ENCODE peak calls at places on chromosome X, in seven cellular contexts. A, T, M, Z, R, Q and B are unnamed samples.

GRCh38 chrX:11196476-11196875 is 85.3 kb downstream of the HCCS start:
- DNase-seq in T (no peak), R (no peak), Z (no peak), M (no peak), A (no peak), Q (no peak), B (no peak)

GRCh38 chrX:56498756-56499155 is 64.7 kb upstream of the UBQLN2 start:
- DNase-seq in Z (no peak), R (no peak), T (no peak), Q (no peak), M (no peak), A (no peak), B (no peak)

GRCh38 chrX:666762-667161 is 36.2 kb downstream of the SHOX start:
- DNase-seq in A (peak), Z (no peak), M (peak), R (no peak), T (no peak), Q (no peak), B (no peak)

GRCh38 chrX:57821703-57822375 is 88.4 kb downstream of the ZXDA start:
- DNase-seq in A (peak), Q (no peak), R (peak), Z (peak), T (peak), M (no peak), B (peak)

GRCh38 chrX:49273181-49273727 is 3.7 kb downstream of the PPP1R3F start:
- DNase-seq in R (no peak), Q (no peak), A (no peak), T (peak), Z (peak), M (peak), B (no peak)

GRCh38 chrX:23726196-23726595 is 16.9 kb downstream of the ACOT9 start:
- DNase-seq in R (no peak), T (no peak), Z (no peak), M (no peak), Q (no peak), A (no peak), B (no peak)

GRCh38 chrX:15998350-15998749 is 125.0 kb upstream of the GRPR start:
- DNase-seq in R (no peak), Z (no peak), Q (no peak), M (no peak), A (no peak), T (no peak), B (no peak)

GRCh38 chrX:119721487-119721886 is 28.5 kb upstream of the SEPTIN6 start:
- DNase-seq in R (no peak), T (no peak), Q (no peak), M (no peak), Z (no peak), A (no peak), B (no peak)

GRCh38 chrX:110322603-110323002 is 4.7 kb upstream of the AMMECR1 start:
- DNase-seq in R (no peak), A (no peak), M (no peak), Q (no peak), Z (no peak), T (no peak), B (peak)

GRCh38 chrX:66012094-66012534 is 27.8 kb downstream of the VSIG4 start:
- DNase-seq in T (no peak), M (no peak), R (no peak), Q (no peak), Z (peak), A (no peak), B (no peak)

GRCh38 chrX:132614297-132614696 is 125.5 kb upstream of the MBNL3 start:
- DNase-seq in Q (no peak), T (no peak), A (no peak), R (no peak), Z (no peak), M (no peak), B (no peak)

GRCh38 chrX:373641-374471 is 12.9 kb downstream of the PPP2R3B start:
- DNase-seq in R (no peak), M (no peak), Z (no peak), A (no peak), Q (peak), T (peak), B (no peak)

GRCh38 chrX:4560192-4560591 is 846.7 kb upstream of the PRKX start:
- DNase-seq in R (no peak), Z (no peak), A (no peak), T (no peak), M (no peak), Q (no peak), B (no peak)

GRCh38 chrX:110384490-110384889 is 25.8 kb downstream of the RTL9 start:
- DNase-seq in Q (no peak), R (no peak), M (no peak), Z (no peak), T (no peak), A (peak), B (no peak)

GRCh38 chrX:11129546-11129945 is 18.4 kb downstream of the HCCS start:
- DNase-seq in A (no peak), M (no peak), Q (no peak), T (no peak), R (no peak), Z (no peak), B (no peak)

GRCh38 chrX:6505960-6506359 is 29.0 kb downstream of the VCX3A start:
- DNase-seq in A (no peak), Q (no peak), Z (no peak), T (no peak), M (no peak), R (no peak), B (peak)

GRCh38 chrX:133475521-133475920 is 60.2 kb upstream of the GPC4 start:
- DNase-seq in R (no peak), Q (no peak), T (no peak), A (no peak), M (peak), Z (no peak), B (no peak)

GRCh38 chrX:19889582-19890342 is 2.4 kb upstream of the SH3KBP1 start:
- DNase-seq in R (no peak), Z (peak), M (no peak), T (peak), Q (no peak), A (no peak), B (no peak)

GRCh38 chrX:65900850-65901844 is 138.7 kb downstream of the VSIG4 start:
- DNase-seq in T (no peak), Q (no peak), M (no peak), Z (no peak), A (no peak), R (no peak), B (no peak)

GRCh38 chrX:107659768-107660167 is 31.5 kb downstream of the PRPS1 start:
- DNase-seq in M (no peak), T (no peak), A (no peak), Q (no peak), Z (no peak), R (no peak), B (peak)

GRCh38 chrX:7170903-7171302 is 22.9 kb upstream of the PUDP start:
- DNase-seq in R (no peak), M (no peak), T (peak), Z (peak), Q (peak), A (no peak), B (no peak)

GRCh38 chrX:17608898-17609297 is 128.4 kb upstream of the SCML1 start:
- DNase-seq in M (no peak), Z (no peak), T (no peak), Q (no peak), A (no peak), R (no peak), B (peak)

GRCh38 chrX:97563531-97564133 is 679.9 kb downstream of the RPA4 start:
- DNase-seq in Z (peak), M (peak), Q (peak), T (peak), R (peak), A (peak), B (peak)

GRCh38 chrX:43165343-43165920 is 387.5 kb upstream of the PPP1R2C start:
- DNase-seq in M (no peak), R (no peak), T (peak), A (no peak), Z (no peak), Q (no peak), B (no peak)

GRCh38 chrX:147875866-147876596 is 35.7 kb upstream of the FMR1 start:
- DNase-seq in T (no peak), R (no peak), M (no peak), Z (no peak), Q (no peak), A (no peak), B (no peak)

GRCh38 chrX:20315140-20315539 is 48.4 kb upstream of the RPS6KA3 start:
- DNase-seq in A (no peak), R (no peak), M (no peak), Z (no peak), T (no peak), Q (no peak), B (no peak)

GRCh38 chrX:96445531-96446065 is 239.0 kb upstream of the DIAPH2 start:
- DNase-seq in A (no peak), Q (no peak), M (no peak), T (no peak), Z (no peak), R (no peak), B (no peak)

GRCh38 chrX:49627030-49627777 is 28.4 kb downstream of the GAGE1 start:
- DNase-seq in M (no peak), Q (no peak), Z (peak), T (peak), A (no peak), R (no peak), B (no peak)

GRCh38 chrX:38919853-38920528 is 118.7 kb downstream of the MID1IP1 start:
- DNase-seq in Q (no peak), Z (no peak), A (no peak), T (no peak), M (no peak), R (no peak), B (no peak)

GRCh38 chrX:131987252-131987651 is 35.9 kb upstream of the STK26 start:
- DNase-seq in A (no peak), T (no peak), Q (no peak), M (no peak), Z (peak), R (no peak), B (no peak)

GRCh38 chrX:20654596-20655106 is 387.9 kb upstream of the RPS6KA3 start:
- DNase-seq in Z (no peak), Q (no peak), T (no peak), M (no peak), R (no peak), A (no peak), B (no peak)

GRCh38 chrX:140164383-140164782 is 199.1 kb upstream of the CXorf66 start:
- DNase-seq in M (no peak), A (no peak), R (no peak), T (no peak), Q (no peak), Z (no peak), B (no peak)

GRCh38 chrX:131083510-131084142 is 25.5 kb downstream of the ARHGAP36 start:
- DNase-seq in R (no peak), Z (no peak), M (no peak), T (no peak), Q (no peak), A (no peak), B (no peak)

GRCh38 chrX:132435222-132435621 is 53.6 kb downstream of the MBNL3 start:
- DNase-seq in A (peak), R (no peak), Q (no peak), Z (no peak), M (no peak), T (no peak), B (no peak)

GRCh38 chrX:130245441-130245840 is 23.3 kb downstream of the ZNF280C start:
- DNase-seq in T (no peak), Z (no peak), Q (no peak), A (peak), M (no peak), R (no peak), B (no peak)

GRCh38 chrX:140091276-140091886 is 126.1 kb upstream of the CXorf66 start:
- DNase-seq in T (no peak), Q (peak), Z (no peak), M (peak), A (no peak), R (no peak), B (no peak)

GRCh38 chrX:40094900-40095587 is 2.7 kb downstream of the BCOR start:
- DNase-seq in A (no peak), M (no peak), Z (no peak), R (no peak), T (no peak), Q (no peak), B (no peak)

GRCh38 chrX:17405225-17405969 is 30.4 kb downstream of the NHS start:
- DNase-seq in T (no peak), A (no peak), R (no peak), M (no peak), Q (no peak), Z (no peak), B (no peak)